ENCODE peak calls at places on chromosomes 3 and 15, in seven cellular contexts. B, L, E, W, U, Q and O are unnamed samples.

GRCh38 chr15:59685737-59686297 is 3.3 kb downstream of the BNIP2 start:
- DNase-seq in B (no peak), L (no peak), E (no peak), W (no peak), U (no peak), Q (peak), O (no peak)

GRCh38 chr15:66180706-66181105 is 72.8 kb downstream of the MEGF11 start:
- DNase-seq in B (no peak), L (no peak), E (no peak), W (no peak), U (no peak), Q (no peak), O (no peak)

GRCh38 chr3:195921334-195921771 is 13.0 kb upstream of the TNK2 start:
- DNase-seq in B (peak), L (no peak), E (no peak), W (no peak), U (no peak), Q (peak), O (no peak)

GRCh38 chr3:124260206-124260915 is 268.4 kb upstream of the ROPN1 start:
- DNase-seq in B (no peak), L (no peak), E (no peak), W (no peak), U (no peak), Q (peak), O (no peak)

GRCh38 chr3:126284258-126284904 is 72.8 kb downstream of the KLF15 start:
- DNase-seq in B (no peak), L (no peak), E (no peak), W (no peak), U (no peak), Q (peak), O (no peak)

GRCh38 chr3:151135548-151136337 is 50.3 kb downstream of the MED12L start:
- DNase-seq in B (no peak), L (no peak), E (peak), W (no peak), U (peak), Q (no peak), O (no peak)

GRCh38 chr3:354433-354832 is 157.9 kb downstream of the CHL1 start:
- DNase-seq in B (no peak), L (peak), E (peak), W (peak), U (no peak), Q (peak), O (peak)

GRCh38 chr15:81271761-81272644 is 51.9 kb downstream of the STARD5 start:
- DNase-seq in B (no peak), L (no peak), E (no peak), W (no peak), U (no peak), Q (no peak), O (no peak)

GRCh38 chr15:41337631-41338522 is 5.2 kb downstream of the NUSAP1 start:
- DNase-seq in B (no peak), L (no peak), E (no peak), W (no peak), U (no peak), Q (peak), O (no peak)

GRCh38 chr3:11195721-11196332 is 41.5 kb downstream of the HRH1 start:
- DNase-seq in B (no peak), L (no peak), E (no peak), W (no peak), U (no peak), Q (peak), O (no peak)

GRCh38 chr3:185207931-185208746 is 45.7 kb downstream of the EHHADH start:
- DNase-seq in B (no peak), L (no peak), E (no peak), W (peak), U (no peak), Q (peak), O (no peak)

GRCh38 chr3:94524102-94524922 is 461.5 kb downstream of the NSUN3 start:
- DNase-seq in B (no peak), L (no peak), E (no peak), W (no peak), U (no peak), Q (no peak), O (no peak)

GRCh38 chr3:172357850-172358754 is 90.2 kb downstream of the GHSR start:
- DNase-seq in B (no peak), L (no peak), E (no peak), W (no peak), U (no peak), Q (peak), O (no peak)

GRCh38 chr3:160040181-160040580 is 51.5 kb downstream of the IL12A start:
- DNase-seq in B (no peak), L (no peak), E (no peak), W (no peak), U (no peak), Q (no peak), O (no peak)

GRCh38 chr15:99450896-99451358 is 114.9 kb upstream of the MEF2A start:
- DNase-seq in B (peak), L (no peak), E (peak), W (peak), U (peak), Q (peak), O (no peak)

GRCh38 chr3:183959214-183959613 is 58.5 kb downstream of the ABCC5 start:
- DNase-seq in B (no peak), L (no peak), E (no peak), W (no peak), U (no peak), Q (no peak), O (no peak)

GRCh38 chr15:93801206-93801605 is 430.2 kb upstream of the MCTP2 start:
- DNase-seq in B (no peak), L (no peak), E (no peak), W (no peak), U (no peak), Q (no peak), O (no peak)

GRCh38 chr3:82978368-82978767 is 1216.9 kb upstream of the GBE1 start:
- DNase-seq in B (no peak), L (no peak), E (no peak), W (no peak), U (no peak), Q (no peak), O (no peak)

GRCh38 chr3:144521131-144521530 is 549.5 kb downstream of the DIPK2A start:
- DNase-seq in B (no peak), L (no peak), E (no peak), W (no peak), U (no peak), Q (no peak), O (no peak)

GRCh38 chr15:44193651-44194396 is 1.2 kb downstream of the FRMD5 start:
- DNase-seq in B (no peak), L (no peak), E (no peak), W (peak), U (no peak), Q (peak), O (no peak)

GRCh38 chr3:8658326-8659212 is 14.0 kb upstream of the SSUH2 start:
- DNase-seq in B (peak), L (peak), E (no peak), W (peak), U (no peak), Q (no peak), O (no peak)

GRCh38 chr3:117700573-117701360 is 991.2 kb downstream of the TUSC7 start:
- DNase-seq in B (no peak), L (no peak), E (no peak), W (no peak), U (no peak), Q (no peak), O (no peak)

GRCh38 chr15:88630141-88630721 is 8.6 kb upstream of the ISG20 start:
- DNase-seq in B (no peak), L (no peak), E (no peak), W (no peak), U (no peak), Q (peak), O (no peak)

GRCh38 chr15:65981837-65982696 is 112.8 kb downstream of the RAB11A start:
- DNase-seq in B (peak), L (no peak), E (peak), W (peak), U (peak), Q (no peak), O (peak)

GRCh38 chr3:70264122-70264780 is 48.2 kb downstream of the MDFIC2 start:
- DNase-seq in B (no peak), L (no peak), E (no peak), W (no peak), U (no peak), Q (peak), O (no peak)

GRCh38 chr3:189419022-189419421 is 212.2 kb upstream of the TP63 start:
- DNase-seq in B (no peak), L (peak), E (no peak), W (no peak), U (no peak), Q (no peak), O (no peak)